ENCODE peak calls at places on chromosomes 13 and 19, in five cellular contexts. S, U, R, V and A are unnamed samples. For H3K36me3, the result is how much of the 10 kb centered on the place peaks cover.

GRCh38 chr13:24008679-24009078 is 111.4 kb upstream of the C1QTNF9B start:
- DNase-seq in V (no peak), R (peak), U (no peak), S (no peak), A (no peak)

GRCh38 chr13:45335397-45336024 is 5.5 kb downstream of the TPT1 start:
- DNase-seq in U (no peak), S (no peak), V (no peak), R (no peak), A (no peak)

GRCh38 chr13:101127741-101128353 is 288.5 kb downstream of the NALCN start:
- DNase-seq in R (peak), S (no peak), V (no peak), U (no peak), A (no peak)

GRCh38 chr13:25874064-25874737 is 177.6 kb downstream of the SHISA2 start:
- DNase-seq in S (no peak), V (no peak), R (no peak), U (no peak), A (no peak)

GRCh38 chr13:114109646-114110045 is 22.8 kb downstream of the RASA3 start:
- DNase-seq in U (peak), V (peak), S (no peak), R (no peak), A (peak)

GRCh38 chr19:17234911-17235617 is 9.0 kb downstream of the OCEL1 start:
- DNase-seq in R (no peak), S (peak), U (no peak), V (peak), A (peak)

GRCh38 chr13:106114981-106115554 is 420.4 kb downstream of the EFNB2 start:
- DNase-seq in S (no peak), U (no peak), R (peak), V (no peak), A (no peak)

GRCh38 chr13:91704398-91704797 is 306.0 kb downstream of the GPC5 start:
- DNase-seq in U (no peak), R (no peak), V (no peak), S (no peak), A (no peak)

GRCh38 chr13:71590654-71591148 is 276.3 kb downstream of the DACH1 start:
- DNase-seq in U (no peak), R (no peak), V (no peak), S (no peak), A (no peak)

GRCh38 chr13:100550433-100550832 is 38.2 kb downstream of the GGACT start:
- DNase-seq in S (no peak), U (peak), V (peak), R (peak), A (no peak)

GRCh38 chr19:16226878-16227836 is 29.4 kb downstream of the AP1M1 start:
- DNase-seq in V (no peak), U (peak), R (no peak), S (no peak), A (no peak)

GRCh38 chr13:24627090-24627714 is 53.0 kb upstream of the ATP12A start:
- DNase-seq in V (no peak), R (no peak), U (no peak), S (no peak), A (no peak)

GRCh38 chr13:45162821-45163220 is 38.0 kb downstream of the KCTD4 start:
- DNase-seq in R (peak), S (no peak), U (no peak), V (no peak), A (no peak)

GRCh38 chr13:23987331-23987730 is 90.0 kb upstream of the C1QTNF9B start:
- DNase-seq in V (no peak), R (peak), U (no peak), S (no peak), A (no peak)

GRCh38 chr19:50567052-50567841 is 988 bp downstream of the LRRC4B start:
- DNase-seq in V (no peak), R (no peak), S (no peak), U (no peak), A (peak)

GRCh38 chr19:50565984-50566903 is 2.0 kb downstream of the LRRC4B start:
- DNase-seq in U (no peak), S (no peak), R (no peak), V (no peak), A (no peak)

GRCh38 chr19:50569023-50569697 is 925 bp upstream of the LRRC4B start:
- DNase-seq in R (no peak), V (no peak), S (no peak), U (no peak), A (no peak)

GRCh38 chr19:50568321-50569022 is at the start of gene LRRC4B:
- DNase-seq in V (no peak), S (no peak), U (no peak), R (no peak), A (no peak)

GRCh38 chr19:50567882-50568281 is 353 bp downstream of the LRRC4B start:
- DNase-seq in S (no peak), U (no peak), R (no peak), V (no peak), A (no peak)
- H3K27ac ChIP-seq in S (no peak), U (no peak), R (no peak), V (no peak), A (no peak)

GRCh38 chr19:57362419-57362818 is 932 bp upstream of the TRAPPC2B start:
- DNase-seq in S (no peak), V (no peak), R (no peak), U (no peak), A (no peak)

GRCh38 chr19:57362997-57363705 is at the start of the genes TRAPPC2B and ZNF547:
- DNase-seq in R (peak), U (peak), V (peak), S (peak), A (peak)

GRCh38 chr19:57357406-57357805 is 5.9 kb upstream of the TRAPPC2B start:
- DNase-seq in S (no peak), V (no peak), U (no peak), R (no peak), A (no peak)

GRCh38 chr19:57355916-57356315 is 4.8 kb downstream of the ZNF304 start:
- DNase-seq in R (no peak), V (no peak), S (no peak), U (no peak), A (no peak)

DNA sequence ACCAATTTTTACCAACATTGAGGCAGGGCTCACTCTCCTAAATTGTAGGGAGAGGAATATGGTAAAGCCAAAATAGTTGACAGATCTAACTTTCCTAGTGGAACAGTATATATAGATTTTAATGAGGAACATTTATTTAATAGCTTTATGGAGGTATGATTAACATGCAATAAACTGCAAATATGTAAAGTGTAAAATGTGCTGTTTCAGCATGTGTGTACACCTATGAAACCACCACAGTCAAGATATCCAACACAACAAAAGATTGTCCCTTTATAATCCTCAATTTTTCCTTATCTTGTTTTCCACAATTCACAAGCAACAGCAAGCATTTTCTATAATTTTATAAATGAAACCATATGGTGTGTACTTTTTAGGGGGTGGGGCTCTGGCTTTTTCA is 4.1 kb upstream of the TRAPPC2B start:
- DNase-seq in S (no peak), U (no peak), V (no peak), R (no peak), A (no peak)
- H3K36me3 ChIP-seq in S (under half), U (under half), V (under half), R (under half), A (under half)

GRCh38 chr19:55602104-55603001 is 2.3 kb downstream of the ZNF524 start:
- DNase-seq in V (peak), S (no peak), U (peak), R (no peak), A (no peak)

GRCh38 chr19:55605207-55605636 is 225 bp upstream of the ZNF865 start:
- DNase-seq in S (peak), U (peak), R (peak), V (peak), A (peak)

GRCh38 chr19:55603115-55603514 is 2.3 kb upstream of the ZNF865 start:
- DNase-seq in R (no peak), S (no peak), V (no peak), U (no peak), A (no peak)

GRCh38 chr19:55605637-55606470 is at the start of gene ZNF865:
- DNase-seq in U (peak), S (peak), R (peak), V (peak), A (peak)

GRCh38 chr19:55603581-55604292 is 1.7 kb upstream of the ZNF865 start:
- DNase-seq in R (no peak), V (no peak), S (no peak), U (no peak), A (no peak)
- H3K4me3 ChIP-seq in R (no peak), V (no peak), S (no peak), U (peak), A (no peak)

GRCh38 chr13:95335667-95336066 is 34.4 kb upstream of the ABCC4 start:
- DNase-seq in S (no peak), U (no peak), R (no peak), V (no peak), A (no peak)
- H3K27ac ChIP-seq in S (no peak), U (no peak), R (no peak), V (no peak), A (no peak)

DNA sequence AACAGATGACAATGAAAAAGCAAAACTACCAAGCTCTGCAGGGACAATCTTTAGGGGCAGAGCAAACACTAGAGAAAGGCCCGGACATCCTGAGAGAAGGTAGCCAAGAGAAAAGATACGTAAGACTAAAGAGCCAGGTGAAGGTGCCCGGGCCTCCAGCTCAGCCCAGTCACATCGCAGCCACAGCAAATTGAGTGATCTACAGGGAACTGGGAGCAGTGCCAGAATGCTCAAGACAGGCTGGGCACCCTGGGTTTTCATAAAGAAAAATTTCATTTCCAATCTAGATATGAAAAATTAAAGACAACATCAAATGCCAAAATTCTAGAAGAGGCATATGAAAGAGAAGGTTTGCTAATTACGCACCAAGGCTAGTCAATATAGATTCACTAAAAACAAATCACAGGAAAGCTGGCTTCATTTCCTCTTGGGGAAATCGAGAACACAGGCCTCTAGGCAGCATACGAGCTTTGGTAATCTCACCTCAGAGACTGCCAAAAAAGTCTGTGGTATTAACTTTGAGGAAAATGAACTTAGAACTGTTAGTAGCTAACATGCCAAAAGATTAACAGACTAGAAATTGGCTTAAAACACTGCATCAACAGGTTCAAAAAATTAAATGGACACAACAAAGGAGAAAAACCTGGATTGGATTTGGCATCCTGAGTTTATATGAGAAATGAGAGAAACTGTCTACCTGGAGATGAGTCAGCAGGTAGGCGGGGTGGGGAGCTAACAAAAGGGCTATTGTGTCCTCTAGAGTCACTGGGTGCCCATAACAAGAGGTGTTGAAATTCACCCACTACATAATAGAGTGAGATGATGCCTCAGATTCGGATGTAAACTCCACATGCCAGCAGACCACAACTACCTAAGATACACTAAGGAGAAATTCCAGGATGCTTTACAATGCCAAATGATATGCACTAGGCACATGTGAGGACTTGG is 6.6 kb downstream of the ANKRD10 start:
- DNase-seq in U (no peak), R (peak), V (no peak), S (no peak), A (no peak)
- H3K36me3 ChIP-seq in U (half or more), R (under half), V (under half), S (under half), A (under half)